ENCODE peak calls at places on chromosomes 12 and 14, in five cellular contexts. D, U, Q, L and B are unnamed samples.

GRCh38 chr14:38209572-38210159 is 2.0 kb downstream of the SSTR1 start:
- DNase-seq in U (no peak), L (no peak), D (no peak), Q (no peak), B (no peak)

GRCh38 chr12:20629414-20630156 is 65.5 kb upstream of the SLCO1C1 start:
- DNase-seq in L (no peak), D (no peak), Q (no peak), U (peak), B (peak)

GRCh38 chr14:73591690-73592448 is at the start of gene ACOT4:
- DNase-seq in Q (no peak), U (peak), L (peak), D (peak), B (no peak)

GRCh38 chr12:95956557-95957145 is 13.5 kb downstream of the AMDHD1 start:
- DNase-seq in D (no peak), L (no peak), U (no peak), Q (no peak), B (no peak)

GRCh38 chr14:95463173-95463901 is 53.1 kb downstream of the SYNE3 start:
- DNase-seq in Q (no peak), U (no peak), D (no peak), L (peak), B (no peak)

GRCh38 chr12:44159211-44159610 is 323.3 kb downstream of the TMEM117 start:
- DNase-seq in Q (no peak), L (no peak), U (no peak), D (no peak), B (no peak)

GRCh38 chr12:132366341-132366861 is 37.0 kb upstream of the GALNT9 start:
- DNase-seq in Q (no peak), U (no peak), L (no peak), D (no peak), B (peak)

GRCh38 chr12:44774815-44775411 is 101.2 kb downstream of the NELL2 start:
- DNase-seq in L (no peak), Q (no peak), U (no peak), D (peak), B (peak)

GRCh38 chr12:2053675-2054070 is 886 bp downstream of the CACNA1C start:
- DNase-seq in D (no peak), L (no peak), Q (no peak), U (peak), B (no peak)

GRCh38 chr12:52121848-52122838 is 42.6 kb downstream of the SMIM41 start:
- DNase-seq in L (peak), U (peak), D (peak), Q (no peak), B (peak)

GRCh38 chr12:124928095-124928911 is 13.9 kb upstream of the UBC start:
- DNase-seq in L (no peak), Q (no peak), D (peak), U (peak), B (peak)

GRCh38 chr12:23810327-23810902 is 139.1 kb downstream of the SOX5 start:
- DNase-seq in Q (no peak), L (peak), D (no peak), U (no peak), B (no peak)

GRCh38 chr12:27573972-27574371 is 50.0 kb downstream of the PPFIBP1 start:
- DNase-seq in U (no peak), D (no peak), Q (no peak), L (no peak), B (no peak)

GRCh38 chr12:47087088-47087688 is 7.4 kb upstream of the AMIGO2 start:
- DNase-seq in U (no peak), Q (no peak), L (no peak), D (no peak), B (no peak)

GRCh38 chr12:115405471-115405860 is 721.5 kb upstream of the TBX3 start:
- DNase-seq in D (no peak), L (no peak), Q (no peak), U (no peak), B (no peak)